ENCODE peak calls at places on chromosomes 16 and 17, in eight cellular contexts. M is GM23248; H is fibroblast of lung; D is CD4-positive, CD25-positive, alpha-beta regulatory T cell; U is PC-9; E is Peyer's patch; W is RWPE2; N is cardiac muscle cell. C is an unnamed sample. For H3K36me3, the result is how much of the 10 kb centered on the place peaks cover.

GRCh38 chr17:77521076-77521475 is 380.3 kb downstream of the SEC14L1 start:
- DNase-seq in M (no peak), H (no peak), D (no peak), U (no peak), E (no peak), W (no peak), N (no peak), C (no peak)

GRCh38 chr17:40038882-40039513 is 15.2 kb downstream of the MED24 start:
- DNase-seq in M (peak), H (peak), D (no peak), U (peak), E (peak), W (no peak), N (peak), C (no peak)

GRCh38 chr17:43085489-43085888 is 39.7 kb downstream of the BRCA1 start:
- DNase-seq in M (peak), H (peak), D (no peak), U (no peak), E (no peak), W (no peak), N (peak), C (no peak)

GRCh38 chr16:88461291-88462269 is 8.5 kb downstream of the ZFPM1 start:
- DNase-seq in M (no peak), H (peak), D (no peak), U (peak), E (no peak), W (no peak), N (peak), C (no peak)

GRCh38 chr17:79977711-79978544 is 57.7 kb downstream of the TBC1D16 start:
- DNase-seq in M (no peak), H (no peak), D (no peak), U (no peak), E (no peak), W (peak), N (no peak), C (no peak)

GRCh38 chr17:80043963-80044362 is 7.5 kb downstream of the CCDC40 start:
- DNase-seq in M (no peak), H (no peak), D (no peak), U (no peak), E (no peak), W (no peak), N (no peak), C (no peak)

GRCh38 chr16:26889751-26890150 is 177.0 kb upstream of the C16orf82 start:
- DNase-seq in M (peak), H (no peak), D (no peak), U (no peak), E (no peak), W (no peak), N (no peak), C (no peak)

GRCh38 chr17:17298108-17298507 is 5.1 kb upstream of the NT5M start:
- DNase-seq in M (peak), H (no peak), D (no peak), U (no peak), E (no peak), W (no peak), N (no peak), C (no peak)

GRCh38 chr17:17313350-17313991 is 10.3 kb downstream of the NT5M start:
- DNase-seq in M (peak), H (no peak), D (peak), U (peak), E (peak), W (no peak), N (peak), C (peak)

GRCh38 chr17:2708585-2709172 is 2.9 kb downstream of the CLUH start:
- DNase-seq in M (no peak), H (no peak), D (no peak), U (no peak), E (no peak), W (no peak), N (no peak), C (no peak)

GRCh38 chr17:68738044-68738443 is 136.9 kb upstream of the FAM20A start:
- DNase-seq in M (no peak), H (no peak), D (no peak), U (no peak), E (no peak), W (no peak), N (peak), C (no peak)

GRCh38 chr16:80707686-80708085 is 96.7 kb downstream of the CDYL2 start:
- DNase-seq in M (no peak), H (no peak), D (no peak), U (no peak), E (no peak), W (no peak), N (no peak), C (no peak)

GRCh38 chr16:2752850-2753522 is 548 bp downstream of the SRRM2 start:
- DNase-seq in M (peak), H (peak), D (no peak), U (peak), E (no peak), W (no peak), N (peak), C (peak)

GRCh38 chr16:2757344-2757743 is 4.9 kb downstream of the SRRM2 start:
- DNase-seq in M (no peak), H (no peak), D (no peak), U (no peak), E (no peak), W (no peak), N (no peak), C (no peak)

GRCh38 chr16:2756288-2757015 is 4.0 kb downstream of the SRRM2 start:
- DNase-seq in M (no peak), H (no peak), D (no peak), U (no peak), E (no peak), W (peak), N (no peak), C (no peak)

GRCh38 chr16:2753523-2754020 is 1.1 kb downstream of the SRRM2 start:
- DNase-seq in M (peak), H (no peak), D (no peak), U (no peak), E (no peak), W (no peak), N (peak), C (no peak)

DNA sequence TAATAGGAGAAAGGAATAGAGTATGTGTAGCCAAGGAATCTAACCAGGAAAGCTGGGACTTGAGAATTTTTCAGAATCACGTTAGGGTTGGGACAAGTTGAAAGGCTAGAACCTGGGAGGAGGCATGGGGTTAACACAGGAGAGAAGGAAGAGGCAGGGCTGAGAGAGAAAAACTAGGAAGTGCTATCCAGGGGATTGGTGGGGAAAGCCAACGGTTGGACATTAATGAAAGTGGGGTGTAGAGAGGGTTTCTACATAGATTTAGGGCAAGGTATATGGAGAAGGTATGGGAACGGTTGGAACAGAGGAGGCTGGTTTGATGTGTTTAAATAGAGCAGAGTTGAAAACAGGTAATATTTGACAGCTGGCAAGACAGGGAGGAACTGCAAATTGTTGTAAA is 2.7 kb downstream of the SRRM2 start:
- DNase-seq in M (no peak), H (no peak), D (no peak), U (no peak), E (no peak), W (no peak), N (no peak), C (no peak)
- H3K36me3 ChIP-seq in M (under half), H (under half), D (under half), U (under half), E (under half), W (half or more), N (under half), C (under half)

DNA sequence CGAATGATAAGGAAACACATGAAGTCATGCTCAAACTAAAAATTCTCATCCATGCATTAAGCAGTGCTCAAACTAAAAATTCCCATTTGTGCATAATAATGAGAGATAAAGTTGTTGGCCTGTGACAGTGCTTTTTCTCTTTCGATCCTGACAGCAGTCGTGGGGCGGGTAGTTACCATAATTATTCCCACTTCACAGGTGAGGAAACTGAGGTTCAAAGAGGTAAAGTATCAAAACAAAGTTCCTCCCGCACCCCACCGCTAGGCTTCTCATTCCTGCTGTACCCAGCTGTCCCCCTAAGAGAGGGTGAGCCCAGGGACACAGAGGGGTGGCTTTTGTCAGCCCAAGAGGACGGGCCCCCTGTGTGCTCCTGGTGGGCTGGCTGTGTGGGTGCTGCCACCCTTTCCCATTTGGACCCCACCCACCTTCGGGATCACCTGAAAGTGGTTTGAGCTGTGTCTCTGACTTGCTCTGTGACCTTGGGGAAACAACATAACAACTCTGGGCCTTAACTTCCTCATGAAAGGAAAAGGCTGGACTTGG is 92.6 kb downstream of the CLEC16A start:
- DNase-seq in M (no peak), H (no peak), D (no peak), U (no peak), E (no peak), W (no peak), N (no peak), C (no peak)
- H3K27ac ChIP-seq in M (no peak), H (no peak), D (no peak), U (no peak), E (no peak), W (no peak), N (no peak), C (no peak)

DNA sequence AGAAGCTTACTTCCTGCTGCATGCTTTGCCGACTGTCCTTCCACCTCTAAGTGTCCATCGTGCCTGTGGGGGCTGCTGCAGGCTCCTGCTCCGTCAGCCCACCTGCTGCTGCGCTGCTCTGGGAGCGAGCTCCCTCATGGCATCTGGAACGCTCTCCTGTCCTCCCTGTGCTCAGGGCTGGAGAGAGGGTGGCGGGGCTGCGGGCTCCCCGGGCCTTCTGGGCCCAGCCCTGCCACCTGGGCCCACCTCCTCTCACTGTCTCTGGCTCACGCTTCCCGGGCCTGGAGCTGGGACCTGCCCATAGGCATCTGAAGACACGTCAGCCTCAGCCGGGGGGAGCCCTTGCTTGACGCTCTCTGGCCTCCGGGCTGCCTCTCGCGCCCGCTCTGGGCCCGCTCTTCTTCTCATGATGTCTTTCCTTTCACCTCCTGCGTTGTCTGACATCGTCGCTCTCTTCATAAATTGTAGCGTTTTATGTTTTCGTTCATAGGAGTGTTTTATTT is 27.0 kb downstream of the NME3 start:
- DNase-seq in M (no peak), H (no peak), D (no peak), U (no peak), E (no peak), W (no peak), N (no peak), C (no peak)
- H3K36me3 ChIP-seq in M (under half), H (under half), D (under half), U (under half), E (half or more), W (under half), N (under half), C (half or more)

DNA sequence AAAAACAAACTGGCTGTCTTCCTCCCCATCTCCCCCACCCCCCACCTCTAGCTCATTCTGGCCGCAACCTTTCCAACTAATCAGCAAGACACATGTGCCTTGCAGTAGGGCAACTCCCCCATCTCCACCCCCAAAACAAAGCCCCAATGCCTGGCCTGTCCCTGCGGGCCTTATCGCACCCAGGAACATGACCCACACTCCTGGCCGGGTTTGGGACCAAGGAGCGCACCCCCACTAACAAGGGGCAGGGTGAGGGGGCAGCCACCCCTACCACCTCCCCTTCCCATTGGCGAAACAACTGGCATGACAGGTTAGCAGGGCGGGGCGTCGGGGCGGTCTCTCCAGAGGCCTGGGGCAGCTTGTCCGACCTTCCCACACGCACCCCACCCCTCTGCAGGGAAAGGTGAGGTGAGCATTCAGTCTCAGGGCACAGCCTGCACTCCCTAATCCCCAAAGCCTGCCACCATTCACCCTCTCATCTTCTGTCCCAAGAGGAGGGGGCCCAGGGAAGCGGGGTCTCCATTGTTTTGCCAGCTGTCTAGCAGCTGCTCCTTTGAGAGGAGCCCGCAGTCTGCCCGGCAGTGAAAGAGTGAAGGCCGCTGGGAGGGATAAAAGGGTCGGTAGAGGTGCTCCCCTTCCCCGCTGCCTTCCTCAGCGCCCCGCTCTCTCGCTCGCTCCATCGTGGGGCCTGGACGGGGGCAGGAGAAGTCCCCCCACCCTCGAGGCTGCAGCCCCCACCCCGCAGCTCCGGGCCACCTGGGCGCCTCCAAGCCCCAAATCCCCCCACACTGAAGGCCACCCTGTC is 764 bp downstream of the MYO18A start:
- DNase-seq in M (peak), H (no peak), D (no peak), U (peak), E (peak), W (peak), N (no peak), C (no peak)
- H3K27ac ChIP-seq in M (no peak), H (no peak), D (no peak), U (peak), E (peak), W (peak), N (peak), C (no peak)

DNA sequence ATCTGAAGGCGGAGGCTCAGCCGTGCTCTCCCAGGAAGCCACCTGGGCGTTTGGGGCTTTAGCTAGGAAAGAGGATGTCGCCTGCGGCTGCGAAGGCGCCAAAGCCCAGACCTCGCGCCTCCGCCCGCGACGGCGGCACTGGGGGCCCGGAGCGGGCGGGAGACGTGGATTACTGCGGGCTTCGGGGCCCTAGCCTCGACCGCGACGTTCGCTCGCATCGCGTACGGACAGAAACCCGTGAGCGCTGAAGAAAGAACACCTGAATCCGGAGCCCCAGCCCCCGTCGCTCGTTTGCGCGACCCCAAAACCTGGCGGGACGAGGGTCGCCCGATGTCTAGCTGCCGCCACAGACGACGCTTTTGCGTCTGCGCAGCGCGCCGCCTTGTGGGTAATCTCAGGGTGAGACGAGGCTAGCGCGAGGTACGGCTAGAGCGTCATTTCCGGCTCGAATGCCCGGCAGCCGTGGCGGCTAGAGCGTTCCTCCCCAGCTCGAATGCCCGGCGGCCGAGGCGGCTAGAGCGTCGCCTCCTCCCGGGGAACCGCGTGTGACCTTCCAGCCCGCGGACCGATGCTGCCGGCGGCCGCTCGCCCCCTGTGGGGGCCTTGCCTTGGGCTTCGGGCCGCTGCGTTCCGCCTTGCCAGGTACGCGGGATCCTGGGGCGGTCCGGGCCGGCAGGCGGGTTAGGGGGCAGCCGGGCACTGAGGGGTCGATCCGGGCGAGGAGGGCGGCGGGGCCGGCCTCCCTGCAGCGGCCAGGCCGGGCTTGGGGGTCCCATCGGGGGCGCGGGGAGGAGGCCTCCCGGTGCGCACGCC is at the start of gene MRPL12:
- DNase-seq in M (peak), H (peak), D (peak), U (peak), E (peak), W (peak), N (peak), C (peak)
- H3K36me3 ChIP-seq in M (under half), H (under half), D (under half), U (under half), E (half or more), W (half or more), N (under half), C (under half)

GRCh38 chr17:57947369-57947768 is 7.8 kb downstream of the CUEDC1 start:
- DNase-seq in M (no peak), H (no peak), D (no peak), U (no peak), E (no peak), W (no peak), N (no peak), C (no peak)
- H3K27ac ChIP-seq in M (peak), H (peak), D (no peak), U (peak), E (peak), W (peak), N (no peak), C (no peak)

DNA sequence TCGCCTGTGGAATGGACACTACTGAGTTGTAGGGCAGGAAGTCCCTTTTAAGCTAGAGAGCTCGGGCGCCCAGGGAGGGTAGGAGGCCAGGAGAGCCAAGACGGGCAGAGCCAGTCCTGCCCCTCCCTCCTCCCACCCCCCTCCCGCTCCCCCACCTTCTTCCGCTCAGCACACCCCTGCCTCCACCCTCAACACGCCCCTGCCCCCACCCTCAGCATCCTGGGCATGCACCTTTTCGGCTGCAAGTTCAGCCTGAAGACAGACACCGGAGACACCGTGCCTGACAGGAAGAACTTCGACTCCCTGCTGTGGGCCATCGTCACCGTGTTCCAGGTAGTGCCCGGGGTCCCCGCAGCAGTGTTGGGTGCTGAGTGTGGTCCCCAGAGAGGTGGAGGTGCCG is 18.3 kb downstream of the TPSG1 start:
- DNase-seq in M (no peak), H (no peak), D (no peak), U (no peak), E (no peak), W (no peak), N (no peak), C (no peak)
- H3K36me3 ChIP-seq in M (under half), H (under half), D (under half), U (under half), E (under half), W (under half), N (under half), C (under half)

C was measured in effector memory CD4-positive, alpha-beta T cell.